ENCODE peak calls at places on chromosome 4, in four cellular contexts. K is transverse colon, B is AG04450, L is A549. J is an unnamed sample.

GRCh38 chr4:108165601-108166000 is 3.1 kb downstream of the LEF1 start:
- DNase-seq in B (no peak), K (no peak), L (no peak), J (no peak)

GRCh38 chr4:8238515-8239053 is 31.0 kb upstream of the HTRA3 start:
- DNase-seq in B (no peak), L (peak), K (peak), J (no peak)

GRCh38 chr4:138671106-138671505 is 344.5 kb upstream of the NOCT start:
- DNase-seq in B (no peak), L (no peak), K (no peak), J (no peak)

GRCh38 chr4:102868153-102868781 is 525 bp upstream of the CISD2 start:
- DNase-seq in K (peak), L (no peak), B (no peak), J (no peak)

GRCh38 chr4:46506876-46507275 is 116.9 kb upstream of the GABRA2 start:
- DNase-seq in L (no peak), K (no peak), B (no peak), J (no peak)

GRCh38 chr4:27684501-27685077 is 823.9 kb downstream of the STIM2 start:
- DNase-seq in K (peak), L (no peak), B (no peak), J (no peak)

GRCh38 chr4:118989098-118990080 is 100.7 kb downstream of the SYNPO2 start:
- DNase-seq in B (no peak), L (peak), K (no peak), J (peak)

GRCh38 chr4:123250843-123251242 is 145.8 kb upstream of the SPRY1 start:
- DNase-seq in K (no peak), L (no peak), B (peak), J (peak)

GRCh38 chr4:33980361-33980760 is 2264.0 kb downstream of the ARAP2 start:
- DNase-seq in K (no peak), L (no peak), B (no peak), J (no peak)

GRCh38 chr4:151865327-151865726 is 104.5 kb upstream of the GATB start:
- DNase-seq in B (no peak), K (peak), L (no peak), J (no peak)

GRCh38 chr4:72568959-72569718 is at the start of gene ADAMTS3:
- DNase-seq in B (peak), L (peak), K (peak), J (no peak)

GRCh38 chr4:8319731-8320385 is 50.3 kb downstream of the HTRA3 start:
- DNase-seq in L (no peak), B (no peak), K (peak), J (no peak)

GRCh38 chr4:71980976-71981375 is 50.8 kb upstream of the NPFFR2 start:
- DNase-seq in B (no peak), K (no peak), L (no peak), J (no peak)

GRCh38 chr4:139530833-139531427 is 25.1 kb downstream of the SETD7 start:
- DNase-seq in B (no peak), K (peak), L (peak), J (no peak)

GRCh38 chr4:62816566-62816965 is 1592.7 kb downstream of the TECRL start:
- DNase-seq in K (no peak), L (no peak), B (no peak), J (no peak)

DNA sequence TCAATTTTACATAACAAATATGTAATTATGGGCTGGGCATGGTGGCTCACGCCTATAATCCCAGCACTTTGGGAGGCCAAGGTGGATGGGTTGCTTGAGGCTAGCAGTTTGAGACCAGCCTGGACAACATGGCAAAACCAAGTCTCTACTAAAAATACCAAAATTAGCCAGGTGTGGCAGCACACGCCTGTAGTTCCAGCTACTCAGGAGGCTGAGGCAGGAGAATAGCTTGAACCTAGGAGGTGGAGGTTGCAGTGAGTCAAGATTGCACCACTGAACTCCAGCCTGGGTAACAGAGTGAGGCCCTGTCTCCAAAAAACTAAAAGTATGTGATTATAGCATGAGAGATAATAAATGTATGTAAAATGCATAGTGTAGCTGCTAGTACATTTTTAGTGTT is 229.0 kb downstream of the PPARGC1A start:
- DNase-seq in L (no peak), K (no peak), B (no peak), J (no peak)
- TF ChIP-seq CTCF in L (no peak), K (no peak), B (no peak), J (no peak)

GRCh38 chr4:54110019-54110416 is 10.1 kb downstream of the GSX2 start:
- DNase-seq in K (no peak), L (no peak), B (no peak), J (no peak)
- H3K4me3 ChIP-seq in K (no peak), L (no peak), B (no peak), J (no peak)

GRCh38 chr4:175509320-175509719 is 302.7 kb downstream of the GPM6A start:
- DNase-seq in K (no peak), L (no peak), B (no peak), J (no peak)
- TF ChIP-seq CTCF in K (no peak), L (no peak), B (no peak), J (no peak)

GRCh38 chr4:38071801-38072567 is 111.8 kb downstream of the PTTG2 start:
- DNase-seq in L (no peak), B (no peak), K (no peak), J (no peak)
- H3K4me3 ChIP-seq in L (no peak), B (no peak), K (no peak), J (no peak)

GRCh38 chr4:56727150-56727549 is 46.1 kb upstream of the HOPX start:
- DNase-seq in L (no peak), K (no peak), B (no peak), J (no peak)
- TF ChIP-seq CTCF in L (no peak), K (no peak), B (peak), J (no peak)

DNA sequence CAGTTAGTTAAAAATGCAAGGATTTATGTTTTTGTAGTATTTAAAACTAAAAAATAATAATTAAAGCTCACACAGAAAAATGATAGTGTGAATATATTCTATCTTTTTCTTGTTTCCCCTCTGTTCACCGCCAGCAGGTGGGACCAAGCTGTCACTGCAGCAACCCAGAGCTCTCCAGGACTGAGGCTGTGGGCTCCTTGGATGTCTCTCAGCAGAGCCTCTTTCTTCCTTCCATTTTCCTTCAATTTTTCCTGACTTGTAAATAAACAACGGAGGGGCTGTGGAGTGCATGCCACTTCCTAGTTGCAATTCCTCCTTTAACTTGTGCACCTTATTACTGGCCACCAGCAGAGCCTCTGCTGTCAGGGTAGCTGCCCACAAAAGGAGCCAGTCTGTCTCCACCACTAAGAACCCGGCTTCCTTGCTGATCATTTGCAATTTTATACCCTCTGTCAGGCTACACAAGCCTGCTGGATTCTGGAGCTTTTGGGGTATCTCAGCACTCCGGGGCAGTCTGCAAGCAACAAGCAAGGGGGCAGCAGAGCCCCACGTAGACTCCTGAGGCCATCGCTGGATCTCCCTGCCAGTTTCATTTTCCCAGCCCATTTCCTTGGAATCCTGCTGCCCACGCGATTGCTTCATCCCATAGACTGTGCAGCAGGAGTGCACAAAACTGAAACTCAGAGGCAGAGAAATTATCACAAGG is 1467.4 kb downstream of the C4orf33 start:
- DNase-seq in B (peak), K (no peak), L (peak), J (no peak)
- H3K4me3 ChIP-seq in B (peak), K (peak), L (peak), J (peak)

GRCh38 chr4:165343353-165344191 is 16.1 kb downstream of the MSMO1 start:
- DNase-seq in K (no peak), L (no peak), B (no peak), J (no peak)

GRCh38 chr4:165347647-165348569 is 20.4 kb downstream of the MSMO1 start:
- DNase-seq in B (no peak), L (no peak), K (no peak), J (no peak)

GRCh38 chr4:165351359-165352130 is 24.1 kb downstream of the MSMO1 start:
- DNase-seq in L (no peak), B (no peak), K (no peak), J (no peak)

GRCh38 chr4:165345663-165346417 is 18.4 kb downstream of the MSMO1 start:
- DNase-seq in L (no peak), B (no peak), K (no peak), J (no peak)
- TF ChIP-seq CTCF in L (no peak), B (peak), K (no peak), J (peak)

GRCh38 chr4:55545681-55546632 is 752 bp downstream of the CLOCK start:
- DNase-seq in L (peak), K (peak), B (no peak), J (no peak)
- H3K4me3 ChIP-seq in L (peak), K (peak), B (peak), J (peak)

GRCh38 chr4:161791796-161792556 is 371.8 kb downstream of the FSTL5 start:
- DNase-seq in B (no peak), L (no peak), K (no peak), J (no peak)

GRCh38 chr4:161792991-161793390 is 370.8 kb downstream of the FSTL5 start:
- DNase-seq in L (no peak), B (no peak), K (no peak), J (no peak)
- TF ChIP-seq CTCF in L (no peak), B (no peak), K (no peak), J (no peak)

J was measured in AG04449.